ENCODE peak calls at places on chromosomes 7 and 10, in five cellular contexts. I, C, M, Q and P are unnamed samples.
A peak's percentile ranks its signal among the peaks of the same experiment; 100 is the strongest.

GRCh38 chr7:55288070-55288824 is 76.9 kb upstream of the LANCL2 start:
- DNase-seq in I (no peak), C (no peak), M (peak; percentile 19), Q (no peak), P (no peak)

GRCh38 chr7:134289423-134289822 is 27.3 kb downstream of the SLC35B4 start:
- DNase-seq in I (no peak), C (no peak), M (no peak), Q (no peak), P (no peak)

GRCh38 chr10:93488956-93489528 is 6.9 kb upstream of the MYOF start:
- DNase-seq in I (no peak), C (no peak), M (no peak), Q (no peak), P (no peak)

GRCh38 chr10:116300477-116301034 is 23.7 kb upstream of the CCDC172 start:
- DNase-seq in I (no peak), C (no peak), M (no peak), Q (peak; percentile 25), P (no peak)

GRCh38 chr7:207418-208127 is 15.2 kb downstream of the FAM20C start:
- DNase-seq in I (no peak), C (no peak), M (no peak), Q (no peak), P (no peak)

GRCh38 chr7:52715701-52716100 is 319.7 kb upstream of the POM121L12 start:
- DNase-seq in I (no peak), C (no peak), M (no peak), Q (no peak), P (no peak)

GRCh38 chr7:116977172-116977571 is 23.9 kb downstream of the ST7 start:
- DNase-seq in I (no peak), C (no peak), M (peak; percentile 51), Q (no peak), P (no peak)

GRCh38 chr7:155007947-155008346 is 5.0 kb upstream of the PAXIP1 start:
- DNase-seq in I (no peak), C (peak; percentile 32), M (peak; percentile 22), Q (no peak), P (peak; percentile 32)

GRCh38 chr10:70442332-70442988 is 979 bp upstream of the NODAL start:
- DNase-seq in I (no peak), C (no peak), M (no peak), Q (no peak), P (no peak)

GRCh38 chr10:98074315-98074911 is 44.0 kb upstream of the CRTAC1 start:
- DNase-seq in I (no peak), C (no peak), M (peak; percentile 43), Q (no peak), P (no peak)

GRCh38 chr10:103535595-103535994 is 42.1 kb downstream of the NEURL1 start:
- DNase-seq in I (no peak), C (no peak), M (no peak), Q (no peak), P (no peak)

GRCh38 chr7:71735961-71736556 is 604.1 kb downstream of the GALNT17 start:
- DNase-seq in I (peak; percentile 6), C (peak; percentile 28), M (peak; percentile 80), Q (peak; percentile 71), P (peak; percentile 65)

GRCh38 chr7:134372858-134373257 is 56.1 kb upstream of the SLC35B4 start:
- DNase-seq in I (no peak), C (no peak), M (no peak), Q (no peak), P (no peak)

GRCh38 chr7:36207451-36208291 is 54.6 kb downstream of the EEPD1 start:
- DNase-seq in I (no peak), C (no peak), M (peak; percentile 93), Q (peak; percentile 59), P (no peak)

GRCh38 chr10:6194291-6194690 is 8.4 kb upstream of the PFKFB3 start:
- DNase-seq in I (no peak), C (no peak), M (no peak), Q (no peak), P (no peak)

GRCh38 chr7:96654630-96655188 is 54.9 kb downstream of the SEM1 start:
- DNase-seq in I (no peak), C (no peak), M (no peak), Q (no peak), P (no peak)

GRCh38 chr10:97714401-97715258 is 1.1 kb downstream of the MARVELD1 start:
- DNase-seq in I (no peak), C (no peak), M (peak; percentile 70), Q (peak; percentile 90), P (peak; percentile 60)

GRCh38 chr7:153381275-153382119 is 621.9 kb downstream of the ACTR3B start:
- DNase-seq in I (no peak), C (no peak), M (no peak), Q (no peak), P (peak; percentile 45)
- TF ChIP-seq CTCF in I (peak; percentile 83), C (peak; percentile 64), M (peak; percentile 13), Q (peak; percentile 41), P (peak; percentile 77)

GRCh38 chr7:97857544-97857943 is 14.7 kb downstream of the ASNS start:
- DNase-seq in I (no peak), C (no peak), M (no peak), Q (no peak), P (no peak)
- H3K4me3 ChIP-seq in I (no peak overlapping the region), C (no peak overlapping the region), M (no peak overlapping the region), Q (no peak overlapping the region), P (no peak overlapping the region)

GRCh38 chr7:26090927-26091519 is 61.0 kb upstream of the NFE2L3 start:
- DNase-seq in I (no peak), C (peak; percentile 59), M (peak; percentile 88), Q (no peak), P (peak; percentile 67)
- TF ChIP-seq CTCF in I (peak; percentile 70), C (peak; percentile 63), M (peak; percentile 86), Q (peak; percentile 42), P (peak; percentile 49)

GRCh38 chr7:150994838-150995510 is 4.2 kb downstream of the NOS3 start:
- DNase-seq in I (no peak), C (no peak), M (no peak), Q (no peak), P (no peak)
- H3K4me3 ChIP-seq in I (no peak overlapping the region), C (no peak overlapping the region), M (no peak overlapping the region), Q (peak overlapping the region; percentile 16), P (no peak overlapping the region)

GRCh38 chr10:113287592-113287991 is 265.3 kb upstream of the HABP2 start:
- DNase-seq in I (no peak), C (no peak), M (no peak), Q (no peak), P (no peak)

GRCh38 chr10:113284635-113285034 is 268.2 kb upstream of the HABP2 start:
- DNase-seq in I (no peak), C (no peak), M (no peak), Q (no peak), P (no peak)

GRCh38 chr10:113285291-113285690 is 267.6 kb upstream of the HABP2 start:
- DNase-seq in I (no peak), C (no peak), M (no peak), Q (no peak), P (no peak)

GRCh38 chr10:113279262-113279661 is 273.6 kb upstream of the HABP2 start:
- DNase-seq in I (no peak), C (no peak), M (no peak), Q (no peak), P (no peak)

GRCh38 chr10:113283189-113283588 is 269.7 kb upstream of the HABP2 start:
- DNase-seq in I (no peak), C (peak; percentile 48), M (no peak), Q (no peak), P (no peak)
- TF ChIP-seq CTCF in I (no peak), C (peak; percentile 70), M (peak; percentile 5), Q (no peak), P (no peak)

DNA sequence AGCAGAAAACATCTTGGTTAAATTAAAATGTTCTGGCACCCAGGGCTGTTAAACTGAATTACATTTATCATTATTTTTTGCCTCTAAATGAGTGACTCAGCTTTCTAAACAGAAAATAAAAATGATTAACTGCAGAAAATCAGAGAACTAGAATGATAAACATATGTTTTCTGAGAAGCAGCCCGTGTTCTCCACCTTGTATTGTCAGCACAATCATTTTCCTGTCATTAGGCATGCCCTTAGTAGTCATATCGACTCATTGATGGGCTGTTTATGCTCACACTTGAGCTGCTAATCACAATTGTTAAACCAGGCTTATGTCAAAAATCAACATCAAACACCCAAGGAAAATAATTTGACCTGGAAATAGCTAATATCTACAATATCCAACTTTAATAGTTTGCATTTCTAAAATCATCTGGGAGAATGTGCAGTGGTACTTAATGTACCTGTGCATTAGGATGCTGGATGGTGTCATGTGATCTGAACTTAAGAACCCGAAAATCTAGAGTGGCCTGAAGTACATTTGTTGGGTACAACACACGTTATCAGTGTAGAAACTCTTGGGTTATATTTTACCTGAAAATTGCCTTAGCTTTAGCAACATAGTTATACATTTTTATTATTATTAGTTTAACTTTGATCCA is 2.3 kb downstream of the MDFIC start:
- DNase-seq in I (no peak), C (no peak), M (no peak), Q (no peak), P (no peak)
- H3K4me3 ChIP-seq in I (peak overlapping the region; percentile 74), C (no peak overlapping the region), M (peak overlapping the region; percentile 86), Q (peak overlapping the region; percentile 71), P (peak overlapping the region; percentile 84)

GRCh38 chr7:73971701-73972341 is 56.2 kb upstream of the ELN start:
- DNase-seq in I (peak; percentile 34), C (peak; percentile 47), M (no peak), Q (no peak), P (no peak)
- TF ChIP-seq CTCF in I (peak; percentile 7), C (peak; percentile 62), M (peak; percentile 37), Q (no peak), P (no peak)

DNA sequence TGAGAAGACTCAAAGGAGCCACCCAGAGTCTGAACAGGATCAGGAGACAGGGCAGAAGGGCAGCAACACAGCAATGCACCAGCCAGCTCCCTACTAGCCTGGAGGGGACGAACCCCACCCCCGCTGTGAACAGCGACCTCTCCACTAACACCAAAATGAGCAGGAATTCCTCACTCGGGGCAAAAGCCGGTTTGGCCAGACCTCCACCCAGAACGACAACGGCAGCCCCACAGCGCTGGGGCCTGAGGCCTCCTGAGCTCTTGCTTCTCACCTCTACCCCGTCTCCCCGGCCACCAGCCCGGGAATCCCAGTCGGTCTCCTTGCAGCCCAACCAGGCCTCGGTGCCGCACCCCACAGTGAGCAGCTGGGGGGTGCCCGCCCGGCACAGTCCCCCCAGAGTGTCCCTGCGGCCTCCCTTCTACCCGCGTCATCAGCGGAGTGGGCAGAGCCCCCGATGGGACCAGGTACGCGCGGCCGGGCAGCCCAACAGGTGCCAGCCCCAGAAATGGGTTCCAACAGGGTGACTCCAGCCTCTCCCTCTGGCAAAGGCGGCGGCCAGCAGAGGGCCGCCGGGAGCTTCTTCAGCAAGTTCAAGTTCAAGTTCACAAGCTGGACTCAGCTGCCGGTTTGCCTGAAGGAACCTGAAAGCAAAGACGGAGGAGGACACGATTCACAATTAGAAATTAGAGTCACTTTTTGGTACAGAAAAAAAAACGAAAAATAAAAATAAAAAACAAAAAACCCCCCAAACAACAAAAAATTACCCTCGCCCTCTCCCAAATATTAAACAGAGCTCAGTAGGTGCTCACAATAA is 129.0 kb downstream of the MARCHF5 start:
- DNase-seq in I (no peak), C (no peak), M (peak; percentile 65), Q (peak; percentile 43), P (no peak)
- H3K4me3 ChIP-seq in I (no peak overlapping the region), C (no peak overlapping the region), M (peak overlapping the region; percentile 44), Q (peak overlapping the region; percentile 21), P (no peak overlapping the region)

GRCh38 chr7:148173296-148173695 is 417.3 kb upstream of the C7orf33 start:
- DNase-seq in I (no peak), C (no peak), M (no peak), Q (no peak), P (no peak)
- TF ChIP-seq CTCF in I (no peak), C (no peak), M (no peak), Q (no peak), P (no peak)

GRCh38 chr7:152512711-152513110 is 76.9 kb upstream of the KMT2C start:
- DNase-seq in I (no peak), C (no peak), M (no peak), Q (no peak), P (peak; percentile 6)
- H3K4me3 ChIP-seq in I (no peak overlapping the region), C (no peak overlapping the region), M (no peak overlapping the region), Q (no peak overlapping the region), P (no peak overlapping the region)